ENCODE peak calls at places on chromosomes 2 and 18, in ten cellular contexts. H is HCEC 1CT; E is G401; U is cardiac fibroblast; P is stimulated activated CD4-positive, alpha-beta T cell treated with anti-CD3 and anti-CD28 coated beads, Interleukin-1b, Interleukin-23, amount 100 ng/mL, for 4 hours; D is aorta; C is GF-D8; Z is NCI-H774; F is choroid plexus epithelial cell; X is activated effector memory CD4-positive, alpha-beta T cell treated with Interleukin-2 at 50 U/mL for 16 hours. B is an unnamed sample.

GRCh38 chr2:241649414-241649813 is 11.9 kb downstream of the ATG4B start:
- DNase-seq in F (no peak), H (no peak), P (no peak), U (no peak), X (no peak), D (no peak), E (peak; percentile 44), Z (no peak), C (no peak), B (no peak)

GRCh38 chr2:85772019-85772745 is 18.4 kb downstream of the ATOH8 start:
- DNase-seq in Z (peak; percentile 82), P (no peak), C (peak; percentile 31), E (peak; percentile 95), D (peak; percentile 98), X (no peak), F (peak; percentile 100), U (peak; percentile 100), H (peak; percentile 99), B (peak; percentile 100)

GRCh38 chr18:33116376-33116775 is 324.1 kb downstream of the CCDC178 start:
- DNase-seq in F (peak; percentile 40), P (no peak), D (no peak), E (no peak), U (peak; percentile 15), C (no peak), X (no peak), Z (peak; percentile 66), H (no peak), B (no peak)

GRCh38 chr18:6994053-6994452 is 123.5 kb downstream of the LAMA1 start:
- DNase-seq in F (peak; percentile 19), C (no peak), Z (no peak), U (no peak), E (no peak), H (no peak), P (no peak), D (no peak), X (no peak), B (peak; percentile 17)

GRCh38 chr2:176473177-176473576 is 203.9 kb downstream of the MTX2 start:
- DNase-seq in E (no peak), U (peak; percentile 35), H (peak; percentile 53), P (no peak), C (no peak), Z (peak; percentile 53), F (peak; percentile 22), D (no peak), X (no peak), B (peak; percentile 25)

GRCh38 chr2:9262671-9263171 is 56.1 kb downstream of the ASAP2 start:
- DNase-seq in D (no peak), C (no peak), X (no peak), H (no peak), Z (no peak), F (peak; percentile 28), E (peak; percentile 84), P (no peak), U (peak; percentile 29), B (peak; percentile 51)

GRCh38 chr2:6835467-6835866 is 30.2 kb downstream of the CMPK2 start:
- DNase-seq in D (no peak), Z (no peak), F (peak; percentile 66), E (no peak), P (no peak), U (peak; percentile 1), C (peak; percentile 56), X (no peak), H (no peak), B (no peak)

GRCh38 chr2:102764083-102764482 is 2.3 kb downstream of the TMEM182 start:
- DNase-seq in Z (no peak), X (no peak), F (peak; percentile 63), C (no peak), H (no peak), U (peak; percentile 33), D (no peak), P (no peak), E (no peak), B (peak; percentile 20)

GRCh38 chr2:65349863-65350262 is 82.5 kb downstream of the SPRED2 start:
- DNase-seq in P (no peak), H (peak; percentile 59), C (no peak), E (no peak), F (peak; percentile 82), U (peak; percentile 86), X (no peak), D (peak; percentile 59), Z (peak; percentile 29), B (peak; percentile 86)

GRCh38 chr18:57436193-57436964 is 1.2 kb downstream of the ONECUT2 start:
- DNase-seq in P (no peak), C (no peak), E (no peak), D (no peak), Z (no peak), H (no peak), U (no peak), F (no peak), X (no peak), B (no peak)

GRCh38 chr2:233026211-233026813 is 6.2 kb upstream of the NEU2 start:
- DNase-seq in P (no peak), Z (no peak), H (peak; percentile 54), E (no peak), X (no peak), F (peak; percentile 43), U (peak; percentile 39), C (no peak), D (no peak), B (peak; percentile 50)

GRCh38 chr2:6917071-6917760 is at the start of gene RNF144A:
- DNase-seq in D (no peak), P (peak; percentile 79), X (peak; percentile 66), Z (peak; percentile 42), C (no peak), H (no peak), F (peak; percentile 54), U (peak; percentile 24), E (peak; percentile 74), B (peak; percentile 12)

GRCh38 chr2:134704173-134704572 is 14.6 kb downstream of the TMEM163 start:
- DNase-seq in X (no peak), E (no peak), U (no peak), Z (no peak), P (no peak), D (no peak), H (no peak), F (no peak), C (no peak), B (no peak)

GRCh38 chr2:26535663-26536275 is 57.8 kb upstream of the OTOF start:
- DNase-seq in D (peak; percentile 32), H (no peak), E (no peak), Z (no peak), P (no peak), C (no peak), F (no peak), X (no peak), U (no peak), B (no peak)

GRCh38 chr2:43482974-43483373 is 112.9 kb downstream of the THADA start:
- DNase-seq in X (no peak), F (peak; percentile 74), E (no peak), H (peak; percentile 62), P (no peak), D (no peak), U (peak; percentile 89), Z (no peak), C (no peak), B (peak; percentile 36)

GRCh38 chr2:55810621-55811020 is 113.0 kb downstream of the EFEMP1 start:
- DNase-seq in E (no peak), X (no peak), Z (no peak), D (no peak), U (peak; percentile 58), P (no peak), C (no peak), F (peak; percentile 47), H (no peak), B (no peak)

GRCh38 chr2:217667545-217667944 is 335.2 kb downstream of the TNS1 start:
- DNase-seq in D (peak; percentile 50), E (no peak), U (no peak), C (no peak), Z (no peak), F (no peak), X (no peak), H (no peak), P (no peak), B (no peak)

GRCh38 chr2:240520143-240520973 is 37.4 kb downstream of the ANKMY1 start:
- DNase-seq in X (no peak), F (no peak), P (no peak), D (no peak), E (no peak), C (no peak), Z (no peak), H (no peak), U (no peak), B (no peak)